ENCODE peak calls at places on chromosomes 3 and 15, in six cellular contexts. One of them, this sample, is unnamed.

GRCh38 chr15:73964736-73965093 is 27.4 kb downstream of the STOML1 start:
- DNase-seq in heart right ventricle: peak; percentile 86
- DNase-seq in lung: peak; percentile 82
- DNase-seq in CD8-positive, alpha-beta T cell: peak; percentile 84
- DNase-seq in IMR-90: peak; percentile 72
- DNase-seq in cardiac muscle cell: peak; percentile 85
- DNase-seq in this sample: peak; percentile 29

GRCh38 chr3:196120291-196120951 is 38.5 kb upstream of the TFRC start:
- DNase-seq in lung: no peak
- DNase-seq in heart right ventricle: peak; percentile 29
- DNase-seq in IMR-90: no peak
- DNase-seq in cardiac muscle cell: no peak
- DNase-seq in CD8-positive, alpha-beta T cell: peak; percentile 7
- DNase-seq in this sample: no peak

GRCh38 chr15:91271565-91272153 is 171.6 kb downstream of the SV2B start:
- DNase-seq in lung: peak; percentile 52
- DNase-seq in IMR-90: peak; percentile 65
- DNase-seq in cardiac muscle cell: peak; percentile 74
- DNase-seq in CD8-positive, alpha-beta T cell: peak; percentile 42
- DNase-seq in heart right ventricle: peak; percentile 38
- DNase-seq in this sample: peak; percentile 29

GRCh38 chr15:42490246-42490742 is 647 bp downstream of the ZNF106 start:
- DNase-seq in cardiac muscle cell: no peak
- DNase-seq in lung: peak; percentile 32
- DNase-seq in CD8-positive, alpha-beta T cell: no peak
- DNase-seq in IMR-90: peak; percentile 4
- DNase-seq in heart right ventricle: no peak
- DNase-seq in this sample: no peak

GRCh38 chr3:131349946-131350347 is 31.6 kb upstream of the NUDT16 start:
- DNase-seq in cardiac muscle cell: peak; percentile 32
- DNase-seq in lung: no peak
- DNase-seq in CD8-positive, alpha-beta T cell: no peak
- DNase-seq in IMR-90: peak; percentile 70
- DNase-seq in heart right ventricle: peak; percentile 57
- DNase-seq in this sample: peak; percentile 24

GRCh38 chr3:28151608-28152228 is 89.7 kb upstream of the CMC1 start:
- DNase-seq in cardiac muscle cell: no peak
- DNase-seq in heart right ventricle: no peak
- DNase-seq in IMR-90: no peak
- DNase-seq in lung: no peak
- DNase-seq in CD8-positive, alpha-beta T cell: no peak
- DNase-seq in this sample: no peak

GRCh38 chr3:23495507-23495906 is 292.4 kb downstream of the UBE2E2 start:
- DNase-seq in cardiac muscle cell: no peak
- DNase-seq in IMR-90: peak; percentile 47
- DNase-seq in CD8-positive, alpha-beta T cell: no peak
- DNase-seq in lung: no peak
- DNase-seq in heart right ventricle: no peak
- DNase-seq in this sample: no peak

GRCh38 chr15:75178171-75178937 is 23.3 kb upstream of the C15orf39 start:
- DNase-seq in lung: peak; percentile 33
- DNase-seq in heart right ventricle: no peak
- DNase-seq in IMR-90: no peak
- DNase-seq in CD8-positive, alpha-beta T cell: no peak
- DNase-seq in cardiac muscle cell: peak; percentile 77
- DNase-seq in this sample: no peak

GRCh38 chr15:77533986-77534385 is 98.7 kb downstream of the LINGO1 start:
- DNase-seq in IMR-90: no peak
- DNase-seq in heart right ventricle: no peak
- DNase-seq in lung: no peak
- DNase-seq in CD8-positive, alpha-beta T cell: no peak
- DNase-seq in cardiac muscle cell: no peak
- DNase-seq in this sample: no peak

GRCh38 chr3:131038326-131038725 is 11.6 kb downstream of the NEK11 start:
- DNase-seq in cardiac muscle cell: no peak
- DNase-seq in IMR-90: peak; percentile 34
- DNase-seq in lung: no peak
- DNase-seq in heart right ventricle: no peak
- DNase-seq in CD8-positive, alpha-beta T cell: no peak
- DNase-seq in this sample: no peak

GRCh38 chr3:37987751-37988179 is 2.8 kb upstream of the VILL start:
- DNase-seq in heart right ventricle: no peak
- DNase-seq in IMR-90: peak; percentile 30
- DNase-seq in CD8-positive, alpha-beta T cell: no peak
- DNase-seq in cardiac muscle cell: no peak
- DNase-seq in lung: no peak
- DNase-seq in this sample: no peak

GRCh38 chr15:80902298-80902801 is 87.3 kb downstream of the MESD start:
- DNase-seq in CD8-positive, alpha-beta T cell: no peak
- DNase-seq in IMR-90: no peak
- DNase-seq in heart right ventricle: no peak
- DNase-seq in lung: no peak
- DNase-seq in cardiac muscle cell: no peak
- DNase-seq in this sample: no peak

GRCh38 chr3:78507196-78507984 is 1260.4 kb downstream of the ROBO1 start:
- DNase-seq in heart right ventricle: no peak
- DNase-seq in cardiac muscle cell: no peak
- DNase-seq in CD8-positive, alpha-beta T cell: no peak
- DNase-seq in IMR-90: no peak
- DNase-seq in lung: no peak
- DNase-seq in this sample: no peak

GRCh38 chr15:83762367-83762766 is 108.4 kb downstream of the ADAMTSL3 start:
- DNase-seq in heart right ventricle: no peak
- DNase-seq in CD8-positive, alpha-beta T cell: no peak
- DNase-seq in cardiac muscle cell: no peak
- DNase-seq in lung: no peak
- DNase-seq in IMR-90: no peak
- DNase-seq in this sample: no peak

DNA sequence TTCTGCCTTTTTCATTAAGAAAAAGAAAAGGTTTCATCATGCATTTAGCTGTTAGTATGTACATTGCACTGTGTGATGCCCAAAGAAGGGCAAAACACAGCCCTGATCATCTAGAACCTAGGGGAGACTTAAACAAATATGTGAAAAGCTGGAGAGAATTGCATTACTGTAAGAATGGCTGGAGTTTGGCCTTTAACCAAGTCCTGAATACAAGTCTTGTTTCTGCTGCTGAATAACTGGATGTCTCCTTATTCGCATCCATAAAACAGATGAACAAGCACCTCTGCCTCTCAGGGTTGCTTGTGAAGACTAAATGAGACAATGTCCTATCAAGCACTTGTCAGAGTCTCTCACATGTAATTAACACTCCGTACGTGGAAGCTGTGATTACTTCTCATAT is 233.4 kb upstream of the LRTM1 start:
- DNase-seq in IMR-90: peak; percentile 33
- DNase-seq in CD8-positive, alpha-beta T cell: no peak
- DNase-seq in heart right ventricle: no peak
- DNase-seq in lung: no peak
- DNase-seq in cardiac muscle cell: no peak
- DNase-seq in this sample: no peak
- H3K4me3 ChIP-seq in IMR-90: no peak overlapping the region
- H3K4me3 ChIP-seq in CD8-positive, alpha-beta T cell: no peak overlapping the region
- H3K4me3 ChIP-seq in heart right ventricle: no peak overlapping the region
- H3K4me3 ChIP-seq in lung: no peak overlapping the region
- H3K4me3 ChIP-seq in cardiac muscle cell: no peak overlapping the region
- H3K4me3 ChIP-seq in this sample: no peak overlapping the region

GRCh38 chr3:110381992-110382391 is 689.6 kb upstream of the NECTIN3 start:
- DNase-seq in heart right ventricle: no peak
- DNase-seq in lung: no peak
- DNase-seq in CD8-positive, alpha-beta T cell: no peak
- DNase-seq in cardiac muscle cell: no peak
- DNase-seq in IMR-90: no peak
- DNase-seq in this sample: no peak
- H3K27ac ChIP-seq in heart right ventricle: no peak overlapping the region
- H3K27ac ChIP-seq in lung: no peak overlapping the region
- H3K27ac ChIP-seq in CD8-positive, alpha-beta T cell: no peak overlapping the region
- H3K27ac ChIP-seq in cardiac muscle cell: no peak overlapping the region
- H3K27ac ChIP-seq in IMR-90: peak overlapping the region; percentile 29
- H3K27ac ChIP-seq in this sample: no peak overlapping the region

DNA sequence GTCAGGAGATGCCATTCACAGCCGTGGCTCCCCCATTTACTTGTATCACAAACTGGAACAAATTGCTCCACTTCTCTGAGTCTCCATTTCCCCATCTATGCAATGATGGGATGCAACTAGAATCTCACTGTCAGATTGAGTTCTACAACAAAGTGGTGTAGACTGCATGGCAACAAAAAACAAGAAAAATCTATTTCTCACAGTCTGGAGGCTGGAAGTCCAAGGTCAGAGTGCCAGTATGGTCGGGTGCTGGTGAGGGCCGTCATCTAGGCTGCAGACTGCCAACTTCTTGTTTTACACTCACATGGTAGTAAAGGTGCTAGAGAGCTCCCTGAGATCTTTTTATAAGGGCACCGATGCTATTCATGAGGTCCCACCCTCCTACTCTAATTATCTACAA is 158.4 kb upstream of the BCL6 start:
- DNase-seq in cardiac muscle cell: no peak
- DNase-seq in lung: no peak
- DNase-seq in CD8-positive, alpha-beta T cell: no peak
- DNase-seq in IMR-90: no peak
- DNase-seq in heart right ventricle: no peak
- DNase-seq in this sample: no peak
- H3K4me3 ChIP-seq in cardiac muscle cell: no peak overlapping the region
- H3K4me3 ChIP-seq in lung: no peak overlapping the region
- H3K4me3 ChIP-seq in CD8-positive, alpha-beta T cell: no peak overlapping the region
- H3K4me3 ChIP-seq in IMR-90: no peak overlapping the region
- H3K4me3 ChIP-seq in heart right ventricle: no peak overlapping the region
- H3K4me3 ChIP-seq in this sample: no peak overlapping the region

DNA sequence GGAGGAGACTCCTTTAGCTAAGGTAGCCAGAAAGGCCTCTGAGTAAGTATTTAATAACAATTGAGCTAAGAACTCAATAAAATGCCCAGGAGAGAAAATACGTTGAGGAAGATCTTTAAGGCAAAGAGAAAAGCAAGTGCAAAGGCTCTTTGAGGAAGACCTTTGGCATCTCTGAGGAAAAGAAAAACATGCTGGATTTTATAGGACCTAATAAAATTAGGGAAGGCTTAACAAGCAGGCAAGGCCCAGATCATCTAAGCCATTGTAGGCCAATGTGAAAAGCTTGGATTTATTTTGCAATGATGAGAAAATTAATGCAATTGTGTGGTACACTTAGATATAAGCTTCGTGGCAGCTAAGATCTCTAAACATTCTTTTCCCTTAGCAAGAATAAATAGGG is 75.7 kb downstream of the P3H2 start:
- DNase-seq in cardiac muscle cell: no peak
- DNase-seq in IMR-90: no peak
- DNase-seq in lung: no peak
- DNase-seq in CD8-positive, alpha-beta T cell: no peak
- DNase-seq in heart right ventricle: no peak
- DNase-seq in this sample: no peak
- H3K27ac ChIP-seq in cardiac muscle cell: no peak overlapping the region
- H3K27ac ChIP-seq in IMR-90: no peak overlapping the region
- H3K27ac ChIP-seq in lung: no peak overlapping the region
- H3K27ac ChIP-seq in CD8-positive, alpha-beta T cell: no peak overlapping the region
- H3K27ac ChIP-seq in heart right ventricle: no peak overlapping the region
- H3K27ac ChIP-seq in this sample: no peak overlapping the region

DNA sequence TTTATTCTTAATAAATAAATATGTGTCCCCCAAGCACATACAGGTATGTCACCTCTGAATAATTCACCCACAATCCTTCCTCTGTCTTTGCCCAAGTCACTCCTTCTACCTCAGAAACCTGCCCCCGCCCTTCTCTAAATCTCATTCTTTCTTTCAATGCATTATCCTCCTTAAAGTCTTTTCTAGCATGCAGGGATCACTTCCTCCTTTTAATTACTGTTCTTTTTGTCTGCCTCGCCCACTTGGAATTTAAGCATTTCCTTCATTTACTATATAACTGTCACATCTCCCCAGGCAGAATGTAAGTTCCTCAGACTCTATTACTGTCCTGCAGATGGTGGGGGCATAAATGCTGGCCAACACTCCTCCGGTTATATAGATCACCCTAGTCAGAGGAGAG is 7.8 kb downstream of the CCDC80 start:
- DNase-seq in IMR-90: no peak
- DNase-seq in cardiac muscle cell: no peak
- DNase-seq in heart right ventricle: no peak
- DNase-seq in lung: no peak
- DNase-seq in CD8-positive, alpha-beta T cell: no peak
- DNase-seq in this sample: no peak
- H3K4me3 ChIP-seq in IMR-90: no peak overlapping the region
- H3K4me3 ChIP-seq in cardiac muscle cell: no peak overlapping the region
- H3K4me3 ChIP-seq in heart right ventricle: no peak overlapping the region
- H3K4me3 ChIP-seq in lung: no peak overlapping the region
- H3K4me3 ChIP-seq in CD8-positive, alpha-beta T cell: no peak overlapping the region
- H3K4me3 ChIP-seq in this sample: peak overlapping the region; percentile 38

GRCh38 chr3:126398423-126399347 is 4.0 kb downstream of the CFAP100 start:
- DNase-seq in heart right ventricle: no peak
- DNase-seq in CD8-positive, alpha-beta T cell: no peak
- DNase-seq in lung: no peak
- DNase-seq in IMR-90: no peak
- DNase-seq in cardiac muscle cell: no peak
- DNase-seq in this sample: no peak
- H3K27ac ChIP-seq in heart right ventricle: no peak overlapping the region
- H3K27ac ChIP-seq in CD8-positive, alpha-beta T cell: no peak overlapping the region
- H3K27ac ChIP-seq in lung: no peak overlapping the region
- H3K27ac ChIP-seq in IMR-90: no peak overlapping the region
- H3K27ac ChIP-seq in cardiac muscle cell: no peak overlapping the region
- H3K27ac ChIP-seq in this sample: no peak overlapping the region

DNA sequence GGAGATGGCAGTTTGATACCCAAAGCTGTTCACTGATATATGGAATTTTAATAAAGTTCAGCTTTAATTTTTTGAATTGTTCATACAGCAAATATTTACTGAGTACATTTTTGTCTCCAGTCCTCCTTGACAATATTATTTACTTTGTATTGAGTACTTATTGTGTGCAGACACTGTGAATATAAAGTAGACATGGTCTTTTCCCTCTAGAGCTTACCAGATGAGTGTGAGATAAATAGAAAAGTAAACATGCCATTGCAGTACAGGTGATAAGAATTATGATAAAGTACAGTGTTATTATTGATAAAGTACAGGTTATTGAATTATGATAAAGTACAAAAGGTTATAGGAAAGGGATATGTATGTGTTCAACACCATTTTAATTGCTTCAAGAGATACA is 2.1 kb downstream of the UBA5 start:
- DNase-seq in CD8-positive, alpha-beta T cell: no peak
- DNase-seq in heart right ventricle: no peak
- DNase-seq in IMR-90: no peak
- DNase-seq in cardiac muscle cell: no peak
- DNase-seq in lung: no peak
- DNase-seq in this sample: no peak
- H3K4me3 ChIP-seq in CD8-positive, alpha-beta T cell: no peak overlapping the region
- H3K4me3 ChIP-seq in heart right ventricle: no peak overlapping the region
- H3K4me3 ChIP-seq in IMR-90: no peak overlapping the region
- H3K4me3 ChIP-seq in cardiac muscle cell: no peak overlapping the region
- H3K4me3 ChIP-seq in lung: no peak overlapping the region
- H3K4me3 ChIP-seq in this sample: peak overlapping the region; percentile 3

GRCh38 chr15:69132935-69133861 is 27.2 kb upstream of the GLCE start:
- DNase-seq in cardiac muscle cell: no peak
- DNase-seq in heart right ventricle: no peak
- DNase-seq in IMR-90: no peak
- DNase-seq in CD8-positive, alpha-beta T cell: no peak
- DNase-seq in lung: no peak
- DNase-seq in this sample: no peak
- H3K27ac ChIP-seq in cardiac muscle cell: no peak overlapping the region
- H3K27ac ChIP-seq in heart right ventricle: no peak overlapping the region
- H3K27ac ChIP-seq in IMR-90: no peak overlapping the region
- H3K27ac ChIP-seq in CD8-positive, alpha-beta T cell: no peak overlapping the region
- H3K27ac ChIP-seq in lung: no peak overlapping the region
- H3K27ac ChIP-seq in this sample: no peak overlapping the region